ENCODE peak calls at places on chromosomes 1 and 21, in four cellular contexts. K is endodermal cell, T is fibroblast of lung, E is psoas muscle. F is an unnamed sample. For H3K4me1, the result is how much of the 10 kb centered on the place peaks cover.

GRCh38 chr1:15949453-15950245 is 26.3 kb downstream of the ZBTB17 start:
- DNase-seq in K (peak), T (peak), E (peak), F (peak)

GRCh38 chr1:66207484-66207883 is 326.5 kb upstream of the SGIP1 start:
- DNase-seq in K (no peak), T (peak), E (no peak), F (no peak)

GRCh38 chr1:30511563-30512252 is 211.7 kb downstream of the MATN1 start:
- DNase-seq in K (peak), T (peak), E (no peak), F (no peak)

GRCh38 chr1:157993179-157994080 is at the start of gene KIRREL1:
- DNase-seq in K (peak), T (peak), E (peak), F (peak)

GRCh38 chr1:206705187-206705586 is 20.5 kb downstream of the MAPKAPK2 start:
- DNase-seq in K (no peak), T (peak), E (peak), F (peak)

GRCh38 chr1:214002060-214002459 is 14.3 kb downstream of the PROX1 start:
- DNase-seq in K (no peak), T (no peak), E (no peak), F (peak)

GRCh38 chr1:88133991-88134390 is 550.1 kb upstream of the PKN2 start:
- DNase-seq in K (no peak), T (no peak), E (no peak), F (no peak)

GRCh38 chr1:219753901-219754300 is 141.0 kb upstream of the ZC3H11B start:
- DNase-seq in K (no peak), T (no peak), E (no peak), F (no peak)

GRCh38 chr21:33334824-33335223 is 10.1 kb downstream of the IFNAR1 start:
- DNase-seq in K (no peak), T (no peak), E (no peak), F (no peak)

GRCh38 chr21:35139382-35139715 is 90.2 kb upstream of the RUNX1 start:
- DNase-seq in K (no peak), T (peak), E (no peak), F (no peak)

GRCh38 chr1:10917513-10918454 is 94.7 kb upstream of the TARDBP start:
- DNase-seq in K (no peak), T (no peak), E (no peak), F (no peak)

GRCh38 chr1:164765557-164765956 is 206.6 kb downstream of the PBX1 start:
- DNase-seq in K (no peak), T (peak), E (no peak), F (no peak)

GRCh38 chr1:205476648-205477047 is 20.8 kb upstream of the BLACAT1 start:
- DNase-seq in K (no peak), T (no peak), E (no peak), F (no peak)

GRCh38 chr1:229689915-229690314 is 63.9 kb downstream of the URB2 start:
- DNase-seq in K (no peak), T (no peak), E (no peak), F (peak)

GRCh38 chr1:73604739-73605138 is 593.2 kb downstream of the LRRIQ3 start:
- DNase-seq in K (no peak), T (peak), E (no peak), F (no peak)

GRCh38 chr1:160117709-160118183 is 2.2 kb downstream of the ATP1A2 start:
- DNase-seq in K (peak), T (peak), E (peak), F (no peak)

GRCh38 chr1:101474039-101474665 is 237.3 kb downstream of the S1PR1 start:
- DNase-seq in K (no peak), T (no peak), E (no peak), F (peak)

GRCh38 chr1:223618680-223619079 is 46.8 kb downstream of the CAPN8 start:
- DNase-seq in K (no peak), T (no peak), E (no peak), F (no peak)

GRCh38 chr1:110403805-110404204 is 3.7 kb downstream of the LAMTOR5 start:
- DNase-seq in K (no peak), T (no peak), E (no peak), F (no peak)

GRCh38 chr1:110407260-110408210 is at the start of gene LAMTOR5:
- DNase-seq in K (peak), T (peak), E (peak), F (peak)

GRCh38 chr1:110411173-110411572 is 3.7 kb upstream of the LAMTOR5 start:
- DNase-seq in K (no peak), T (no peak), E (no peak), F (no peak)

GRCh38 chr1:110412576-110412975 is 5.1 kb upstream of the LAMTOR5 start:
- DNase-seq in K (peak), T (peak), E (peak), F (peak)

GRCh38 chr1:110408488-110408887 is 994 bp upstream of the LAMTOR5 start:
- DNase-seq in K (no peak), T (no peak), E (no peak), F (no peak)
- H3K4me3 ChIP-seq in K (peak), T (no peak), E (peak), F (peak)

DNA sequence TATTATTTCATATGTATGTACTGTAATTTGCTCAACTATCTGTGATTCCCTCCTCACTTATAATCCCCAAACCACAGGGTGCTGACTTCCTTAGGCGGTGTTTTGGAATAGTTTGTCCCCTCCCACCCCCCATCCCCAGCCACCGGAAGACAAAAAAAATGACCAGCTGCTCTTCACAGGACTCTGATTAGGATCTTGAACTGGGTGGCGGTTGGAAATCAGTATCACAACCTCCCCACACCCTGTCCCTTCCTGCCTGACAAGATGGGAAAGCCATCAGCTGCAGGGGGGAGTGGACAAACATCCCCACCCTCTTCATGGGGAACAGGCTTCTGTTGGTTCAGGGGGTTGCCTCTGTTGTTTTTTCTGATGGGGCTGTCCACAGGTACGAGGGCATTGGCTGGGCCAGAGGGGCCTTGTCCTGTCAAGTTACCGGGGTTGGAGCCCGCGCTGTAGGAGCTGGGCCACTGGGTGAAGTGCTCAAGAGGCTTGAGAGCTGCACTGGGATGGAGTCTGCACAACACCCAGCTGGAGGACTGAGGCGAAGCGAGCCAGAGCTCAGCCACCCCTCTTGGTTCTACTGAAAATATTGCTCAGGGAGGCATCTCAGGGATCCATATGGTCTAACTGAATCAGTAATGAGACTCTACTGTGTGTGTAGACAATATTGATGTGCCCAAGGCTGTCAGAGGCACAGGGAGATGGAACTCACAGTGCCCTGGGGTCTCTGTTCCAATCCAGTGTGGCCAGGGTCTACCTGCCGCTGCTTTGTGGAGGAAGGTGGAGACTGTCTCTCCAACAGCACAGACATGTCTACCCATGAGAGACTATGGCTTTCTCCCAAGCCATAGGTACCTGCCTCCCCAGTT is 28.2 kb downstream of the NAV1 start:
- DNase-seq in K (no peak), T (no peak), E (no peak), F (peak)
- H3K4me1 ChIP-seq in K (under half), T (under half), E (under half), F (under half)

GRCh38 chr1:1360511-1361169 is 2.3 kb upstream of the MXRA8 start:
- DNase-seq in K (peak), T (peak), E (peak), F (peak)

GRCh38 chr1:1358433-1359201 is at the start of gene MXRA8:
- DNase-seq in K (peak), T (peak), E (peak), F (peak)

GRCh38 chr1:1359316-1359667 is 937 bp upstream of the MXRA8 start:
- DNase-seq in K (no peak), T (peak), E (no peak), F (peak)

GRCh38 chr1:1361233-1361981 is 3.1 kb upstream of the MXRA8 start:
- DNase-seq in K (peak), T (no peak), E (peak), F (peak)

DNA sequence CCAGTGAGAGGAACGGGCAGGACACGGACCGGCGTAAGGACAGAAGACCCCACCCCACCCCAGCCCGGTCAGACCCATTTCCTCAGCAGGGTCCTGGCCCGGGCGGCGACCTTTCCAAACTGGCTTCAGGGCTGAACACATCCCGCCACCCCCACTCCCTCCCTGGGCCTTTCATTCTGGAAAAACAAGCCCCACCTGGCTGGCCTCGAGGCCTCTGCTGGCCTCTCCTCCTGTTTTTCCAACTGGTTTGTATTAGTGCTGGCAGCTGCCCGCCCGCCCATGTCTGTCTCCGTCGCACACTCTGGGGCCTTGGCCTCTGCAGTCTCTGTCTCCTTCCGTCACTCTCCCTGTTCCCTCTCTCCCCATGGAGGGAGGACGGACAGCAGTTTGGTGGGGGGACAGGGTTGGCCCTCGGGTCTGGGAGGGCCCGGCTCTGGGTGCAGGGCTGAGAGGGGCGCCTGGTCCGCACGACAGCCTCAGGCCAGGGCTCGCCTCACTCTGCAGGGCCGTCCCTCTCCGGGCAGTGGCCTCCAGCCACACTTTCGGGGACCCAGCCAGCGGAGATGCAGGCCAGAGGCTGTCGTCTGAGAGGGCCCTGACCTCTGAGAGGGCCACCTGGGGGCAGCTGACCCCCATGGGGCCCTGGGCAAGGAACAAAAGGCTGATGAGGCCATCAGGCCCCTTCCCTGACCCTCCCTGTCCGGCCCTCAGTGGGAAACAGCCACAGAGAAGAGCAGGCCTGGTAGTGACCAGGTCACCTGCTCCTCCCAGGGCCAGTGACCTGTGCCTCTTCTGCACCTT is 1.5 kb upstream of the MXRA8 start:
- DNase-seq in K (no peak), T (peak), E (peak), F (peak)
- H3K4me3 ChIP-seq in K (no peak), T (no peak), E (no peak), F (peak)

DNA sequence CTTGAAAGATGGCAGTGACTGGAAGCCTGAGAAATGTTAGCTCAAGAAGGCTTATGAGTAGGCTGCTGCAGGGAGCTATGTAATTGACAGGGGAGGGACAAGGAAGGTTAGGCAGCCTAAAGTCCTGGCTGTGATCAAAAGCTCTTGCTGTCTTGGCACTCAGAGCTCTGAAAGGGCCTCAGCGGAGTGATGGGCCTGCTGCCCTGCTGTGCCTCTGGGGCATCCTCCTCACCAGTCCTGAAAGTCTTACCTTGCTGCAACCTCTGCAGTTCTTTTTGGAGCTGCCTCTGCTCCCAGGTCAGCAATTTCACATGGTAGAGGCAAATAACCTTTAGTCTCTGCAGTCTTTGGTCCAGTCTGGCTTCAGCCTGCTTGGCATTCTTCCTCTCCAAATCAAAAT is 1.8 kb downstream of the CCDC190 start:
- DNase-seq in K (no peak), T (no peak), E (no peak), F (no peak)
- H3K4me1 ChIP-seq in K (under half), T (under half), E (under half), F (under half)

DNA sequence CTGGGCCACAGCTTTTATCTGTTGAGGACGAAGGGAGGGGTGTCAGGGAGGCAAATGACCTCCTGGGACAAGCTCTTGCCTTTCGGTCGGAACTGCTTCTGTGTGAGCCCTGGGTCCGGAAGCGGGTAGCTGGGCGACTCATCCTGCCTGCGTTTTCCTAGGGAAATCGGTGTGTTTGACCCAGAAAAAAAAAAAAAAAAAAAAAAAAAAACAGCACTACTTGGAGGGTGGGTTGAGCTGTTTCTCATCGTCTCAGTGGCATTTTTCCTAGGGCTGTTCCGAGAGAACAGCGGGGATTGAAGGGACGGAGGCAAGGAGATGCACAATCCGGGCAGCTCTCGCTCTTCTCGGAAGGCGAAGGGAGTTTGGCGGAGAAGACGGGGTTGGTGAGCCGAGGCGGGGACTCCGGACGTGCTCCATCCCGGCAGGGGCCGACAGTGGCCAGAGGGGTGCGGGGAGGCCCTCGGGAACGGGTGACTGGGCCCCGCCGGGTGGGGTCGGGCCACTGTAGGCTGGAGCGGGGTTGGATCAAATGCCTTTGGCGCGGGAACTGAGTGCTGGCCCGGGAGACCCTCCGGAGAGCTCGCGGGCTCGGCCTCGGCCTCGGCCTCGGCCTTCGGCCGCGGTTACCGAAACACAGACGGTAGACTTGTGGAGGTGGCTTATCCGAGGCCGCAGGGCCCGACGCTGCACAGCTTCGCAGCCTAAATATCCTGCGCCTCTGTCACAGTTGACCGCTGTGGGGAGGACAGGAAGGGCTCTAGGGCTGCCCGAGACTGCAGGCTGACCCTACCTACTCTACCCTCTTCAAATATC is 2.4 kb upstream of the BARHL2 start:
- DNase-seq in K (peak), T (no peak), E (no peak), F (no peak)
- H3K4me3 ChIP-seq in K (peak), T (no peak), E (no peak), F (no peak)

GRCh38 chr1:62304975-62305374 is 14.3 kb downstream of the KANK4 start:
- DNase-seq in K (no peak), T (no peak), E (no peak), F (peak)
- H3K4me1 ChIP-seq in K (under half), T (under half), E (under half), F (under half)

GRCh38 chr1:175072131-175072941 is 4.7 kb downstream of the TNN start:
- DNase-seq in K (peak), T (peak), E (peak), F (peak)
- H3K4me3 ChIP-seq in K (no peak), T (no peak), E (no peak), F (peak)

GRCh38 chr21:38910390-38911008 is 104.8 kb downstream of the ETS2 start:
- DNase-seq in K (no peak), T (no peak), E (no peak), F (no peak)
- H3K4me1 ChIP-seq in K (under half), T (under half), E (half or more), F (under half)

GRCh38 chr1:147451628-147452027 is 89.7 kb upstream of the BCL9 start:
- DNase-seq in K (no peak), T (no peak), E (no peak), F (no peak)
- H3K4me3 ChIP-seq in K (no peak), T (no peak), E (no peak), F (no peak)

GRCh38 chr1:203453016-203453415 is 22.6 kb upstream of the PRELP start:
- DNase-seq in K (no peak), T (no peak), E (no peak), F (no peak)
- H3K4me1 ChIP-seq in K (under half), T (under half), E (under half), F (under half)

F was measured in SJCRH30.